ENCODE peak calls at places on chromosome 1, in five cellular contexts. E is HCT116, A is K562, F is endothelial cell of umbilical vein, B is suprapubic skin. V is an unnamed sample.
A peak's percentile ranks its signal among the peaks of the same experiment; 100 is the strongest.

GRCh38 chr1:117061986-117062415 is 1.9 kb downstream of the TTF2 start:
- DNase-seq in E (no peak), A (peak; percentile 39), F (no peak), B (no peak), V (no peak)

GRCh38 chr1:202625416-202626360 is 84.6 kb downstream of the SYT2 start:
- DNase-seq in E (peak; percentile 26), A (peak; percentile 85), F (peak; percentile 41), B (no peak), V (no peak)

GRCh38 chr1:204652556-204652955 is 33.0 kb downstream of the LRRN2 start:
- DNase-seq in E (no peak), A (no peak), F (no peak), B (no peak), V (no peak)

GRCh38 chr1:2382621-2383361 is 8.6 kb downstream of the MORN1 start:
- DNase-seq in E (peak; percentile 26), A (peak; percentile 67), F (peak; percentile 29), B (no peak), V (no peak)

GRCh38 chr1:205014772-205015171 is 28.2 kb upstream of the CNTN2 start:
- DNase-seq in E (no peak), A (no peak), F (no peak), B (no peak), V (no peak)

GRCh38 chr1:116440731-116441130 is 67.7 kb downstream of the ATP1A1 start:
- DNase-seq in E (no peak), A (peak; percentile 69), F (peak; percentile 6), B (no peak), V (no peak)

GRCh38 chr1:15188145-15188544 is 34.6 kb downstream of the TMEM51 start:
- DNase-seq in E (no peak), A (no peak), F (no peak), B (no peak), V (no peak)

GRCh38 chr1:178374016-178374415 is 122.7 kb downstream of the CLEC20A start:
- DNase-seq in E (no peak), A (no peak), F (no peak), B (no peak), V (no peak)

GRCh38 chr1:30817083-30817450 is 59.5 kb upstream of the LAPTM5 start:
- DNase-seq in E (no peak), A (no peak), F (no peak), B (no peak), V (no peak)

GRCh38 chr1:48526045-48526714 is 54.2 kb upstream of the SPATA6 start:
- DNase-seq in E (no peak), A (no peak), F (no peak), B (no peak), V (no peak)

GRCh38 chr1:18332626-18333025 is 148.1 kb upstream of the KLHDC7A start:
- DNase-seq in E (no peak), A (no peak), F (no peak), B (no peak), V (no peak)

GRCh38 chr1:198015317-198015716 is 98.1 kb downstream of the LHX9 start:
- DNase-seq in E (no peak), A (no peak), F (no peak), B (no peak), V (no peak)

GRCh38 chr1:16128338-16128741 is 27.5 kb downstream of the EPHA2 start:
- DNase-seq in E (no peak), A (no peak), F (no peak), B (no peak), V (no peak)

GRCh38 chr1:116311756-116312691 is 61.0 kb upstream of the ATP1A1 start:
- DNase-seq in E (no peak), A (no peak), F (no peak), B (no peak), V (no peak)

DNA sequence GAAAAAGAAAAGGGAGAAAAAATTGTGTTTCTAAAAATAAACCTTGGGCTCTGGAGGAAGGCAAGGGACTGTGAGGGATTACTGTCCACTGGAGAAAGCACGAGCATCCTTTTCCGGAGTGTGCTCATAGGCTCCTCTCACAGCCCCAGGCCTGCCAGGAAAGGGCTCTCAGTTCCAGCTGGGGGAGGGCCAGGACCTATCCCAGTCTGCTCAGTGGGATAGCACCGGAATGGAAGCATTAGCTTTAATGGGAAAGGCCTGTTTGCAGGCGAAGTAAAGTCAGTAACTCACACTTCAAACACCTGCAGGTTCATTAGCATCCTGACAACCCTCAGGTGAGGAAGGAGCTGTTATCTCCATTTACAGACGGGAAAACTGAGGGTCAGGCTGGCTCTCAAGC is 113.9 kb upstream of the USP24 start:
- DNase-seq in E (no peak), A (no peak), F (no peak), B (no peak), V (no peak)
- TF ChIP-seq POLR2AphosphoS5 in E (no peak), A (no peak), F (no peak), B (no peak), V (no peak)

GRCh38 chr1:35177237-35177786 is 15.6 kb downstream of the SFPQ start:
- DNase-seq in E (no peak), A (no peak), F (no peak), B (no peak), V (no peak)
- TF ChIP-seq POLR2A in E (no peak), A (peak; percentile 40), F (peak; percentile 20), B (no peak), V (no peak)

DNA sequence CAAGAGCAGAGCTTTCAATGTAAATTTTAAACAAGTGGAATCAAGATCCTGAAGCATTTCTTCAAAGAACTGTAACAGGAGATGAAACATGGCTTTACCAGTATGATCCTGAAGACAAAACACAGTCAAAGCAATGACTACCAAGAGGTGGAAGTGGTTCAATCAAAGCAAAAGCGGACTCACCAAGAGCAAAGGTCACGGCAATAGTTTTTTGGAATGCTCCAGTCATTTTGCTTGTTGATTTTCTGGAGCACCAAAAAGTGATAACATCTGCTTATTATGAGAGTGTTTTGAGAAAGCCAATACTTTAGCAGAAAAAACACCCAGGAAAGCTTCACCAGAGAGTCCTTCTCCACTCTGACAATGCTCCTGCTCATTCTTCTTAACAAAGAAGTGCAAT is 16.2 kb upstream of the KCNA3 start:
- DNase-seq in E (no peak), A (no peak), F (no peak), B (no peak), V (no peak)
- H3K4me3 ChIP-seq in E (no peak overlapping the region), A (no peak overlapping the region), F (no peak overlapping the region), B (no peak overlapping the region), V (no peak overlapping the region)

GRCh38 chr1:41226816-41227215 is 15.3 kb downstream of the SCMH1 start:
- DNase-seq in E (no peak), A (peak; percentile 47), F (no peak), B (no peak), V (no peak)

GRCh38 chr1:41221995-41222991 is 19.8 kb downstream of the SCMH1 start:
- DNase-seq in E (no peak), A (no peak), F (peak; percentile 22), B (no peak), V (no peak)

GRCh38 chr1:41225495-41225894 is 16.6 kb downstream of the SCMH1 start:
- DNase-seq in E (no peak), A (no peak), F (no peak), B (no peak), V (no peak)
- TF ChIP-seq POLR2AphosphoS5 in E (no peak), A (no peak), F (no peak), B (no peak), V (no peak)

V was measured in vagina.